ENCODE peak calls at places on chromosomes 16 and 17, in four cellular contexts. G, F, Q and D are unnamed samples.

GRCh38 chr16:1501630-1502029 is 8.5 kb downstream of the TELO2 start:
- DNase-seq in F (no peak), Q (no peak), G (no peak), D (no peak)

GRCh38 chr16:30533748-30534367 is 800 bp downstream of the ZNF747 start:
- DNase-seq in G (peak), F (no peak), Q (peak), D (no peak)

GRCh38 chr17:29683481-29683880 is 60.8 kb upstream of the CORO6 start:
- DNase-seq in G (no peak), Q (no peak), F (no peak), D (no peak)

GRCh38 chr17:73465851-73466250 is 154.1 kb upstream of the CDC42EP4 start:
- DNase-seq in Q (no peak), G (peak), F (no peak), D (peak)

GRCh38 chr16:3830625-3831254 is 49.8 kb downstream of the CREBBP start:
- DNase-seq in F (no peak), Q (no peak), G (no peak), D (no peak)

GRCh38 chr16:54317306-54317705 is 30.7 kb upstream of the IRX3 start:
- DNase-seq in F (no peak), Q (no peak), G (no peak), D (no peak)

GRCh38 chr17:69809331-69809730 is 265.7 kb upstream of the KCNJ16 start:
- DNase-seq in Q (no peak), G (no peak), F (no peak), D (no peak)

GRCh38 chr16:12145918-12146317 is 169.4 kb downstream of the SNX29 start:
- DNase-seq in F (no peak), G (no peak), Q (no peak), D (no peak)

GRCh38 chr17:76145231-76146052 is 4.4 kb upstream of the FOXJ1 start:
- DNase-seq in F (peak), Q (peak), G (peak), D (no peak)

GRCh38 chr17:16406742-16407674 is 8.4 kb upstream of the TRPV2 start:
- DNase-seq in Q (no peak), G (no peak), F (no peak), D (no peak)

GRCh38 chr17:1997587-1998425 is 27.3 kb downstream of the RTN4RL1 start:
- DNase-seq in Q (no peak), F (no peak), G (peak), D (no peak)

GRCh38 chr16:85193876-85194275 is 81.6 kb upstream of the CIBAR2 start:
- DNase-seq in F (no peak), Q (no peak), G (no peak), D (no peak)

GRCh38 chr16:84071151-84071550 is 28.6 kb upstream of the SLC38A8 start:
- DNase-seq in Q (no peak), G (no peak), F (no peak), D (no peak)

GRCh38 chr17:22704674-22705073 is 1012.4 kb downstream of the KCNJ18 start:
- DNase-seq in Q (no peak), G (no peak), F (no peak), D (no peak)

GRCh38 chr17:82734987-82735866 is at the start of gene FN3K:
- DNase-seq in G (peak), Q (peak), F (peak), D (no peak)

GRCh38 chr16:50631249-50631984 is 49.7 kb downstream of the SNX20 start:
- DNase-seq in Q (no peak), F (no peak), G (no peak), D (no peak)

GRCh38 chr16:1257561-1258217 is 1.8 kb downstream of the TPSD1 start:
- DNase-seq in F (no peak), G (no peak), Q (no peak), D (no peak)

GRCh38 chr16:75096730-75097129 is 19.9 kb downstream of the LDHD start:
- DNase-seq in Q (no peak), G (no peak), F (no peak), D (no peak)

GRCh38 chr16:66189951-66190350 is 176.5 kb upstream of the CDH5 start:
- DNase-seq in G (no peak), F (no peak), Q (no peak), D (no peak)

GRCh38 chr17:43430936-43431649 is 32.3 kb downstream of the ARL4D start:
- DNase-seq in F (no peak), Q (no peak), G (no peak), D (no peak)

GRCh38 chr17:17926840-17927449 is 45.3 kb downstream of the TOM1L2 start:
- DNase-seq in G (no peak), Q (no peak), F (no peak), D (no peak)

GRCh38 chr16:66590322-66590721 is 11.1 kb downstream of the CMTM2 start:
- DNase-seq in Q (no peak), F (no peak), G (no peak), D (no peak)

GRCh38 chr17:2885751-2886150 is 89.5 kb downstream of the RAP1GAP2 start:
- DNase-seq in G (peak), F (no peak), Q (no peak), D (no peak)

GRCh38 chr17:50624321-50624935 is 10.3 kb upstream of the ABCC3 start:
- DNase-seq in Q (no peak), F (no peak), G (no peak), D (no peak)

GRCh38 chr16:6643083-6643686 is 689.5 kb upstream of the RBFOX1 start:
- DNase-seq in Q (peak), G (peak), F (peak), D (no peak)

GRCh38 chr17:19341211-19341631 is 21.3 kb downstream of the B9D1 start:
- DNase-seq in Q (no peak), F (no peak), G (no peak), D (no peak)

GRCh38 chr17:48718781-48719641 is 3.3 kb downstream of the PRAC1 start:
- DNase-seq in G (no peak), F (no peak), Q (no peak), D (no peak)

GRCh38 chr16:70735141-70735979 is 49.5 kb upstream of the MTSS2 start:
- DNase-seq in Q (no peak), F (no peak), G (no peak), D (no peak)

GRCh38 chr17:43591750-43592562 is 45.8 kb upstream of the ETV4 start:
- DNase-seq in F (no peak), Q (no peak), G (no peak), D (no peak)

GRCh38 chr17:15414502-15415348 is 52.7 kb downstream of the CDRT4 start:
- DNase-seq in F (no peak), Q (no peak), G (peak), D (no peak)

GRCh38 chr16:53022374-53022773 is 30.3 kb downstream of the CHD9NB start:
- DNase-seq in Q (peak), F (no peak), G (peak), D (peak)

GRCh38 chr17:39069114-39069756 is 82.2 kb downstream of the PLXDC1 start:
- DNase-seq in Q (peak), F (peak), G (peak), D (no peak)

GRCh38 chr17:48352630-48353029 is 77.4 kb downstream of the SKAP1 start:
- DNase-seq in F (no peak), G (no peak), Q (no peak), D (no peak)

GRCh38 chr17:15289285-15290185 is 24.4 kb upstream of the PMP22 start:
- DNase-seq in F (no peak), G (no peak), Q (no peak), D (no peak)

GRCh38 chr17:72705905-72706395 is 386.5 kb downstream of the SLC39A11 start:
- DNase-seq in Q (no peak), G (peak), F (no peak), D (no peak)

GRCh38 chr17:81840826-81841778 is 6.3 kb upstream of the PPP1R27 start:
- DNase-seq in Q (no peak), F (no peak), G (no peak), D (no peak)